ENCODE peak calls at places on chromosomes 3 and 15, in seven cellular contexts. J is fibroblast of pulmonary artery; I is endothelial cell; S is Calu3; C is Caco-2; G is CD8-positive, alpha-beta T cell; M is WTC11. Y is an unnamed sample.

GRCh38 chr3:148307443-148307843 is 390.3 kb upstream of the AGTR1 start:
- DNase-seq in J (no peak), I (no peak), S (no peak), C (no peak), G (no peak), M (no peak), Y (no peak)

GRCh38 chr3:149010966-149011365 is 19.6 kb downstream of the GYG1 start:
- DNase-seq in J (no peak), I (no peak), S (no peak), C (no peak), G (no peak), M (no peak), Y (no peak)

GRCh38 chr15:99213187-99213811 is 36.1 kb downstream of the TTC23 start:
- DNase-seq in J (peak), I (peak), S (peak), C (peak), G (peak), M (peak), Y (peak)

GRCh38 chr3:181721369-181721768 is 9.6 kb downstream of the SOX2 start:
- DNase-seq in J (no peak), I (no peak), S (no peak), C (no peak), G (no peak), M (no peak), Y (no peak)

GRCh38 chr15:53453253-53454105 is 306.0 kb downstream of the WDR72 start:
- DNase-seq in J (no peak), I (no peak), S (peak), C (peak), G (no peak), M (no peak), Y (no peak)

GRCh38 chr15:48645558-48646330 is at the start of gene FBN1:
- DNase-seq in J (peak), I (peak), S (peak), C (no peak), G (no peak), M (peak), Y (peak)

GRCh38 chr3:182913889-182914288 is 66.4 kb downstream of the DCUN1D1 start:
- DNase-seq in J (no peak), I (no peak), S (no peak), C (no peak), G (no peak), M (no peak), Y (no peak)

GRCh38 chr3:140176526-140176925 is 241.5 kb downstream of the CLSTN2 start:
- DNase-seq in J (peak), I (no peak), S (no peak), C (no peak), G (no peak), M (no peak), Y (no peak)

GRCh38 chr3:60636846-60637245 is 614.4 kb downstream of the FHIT start:
- DNase-seq in J (no peak), I (no peak), S (no peak), C (peak), G (no peak), M (no peak), Y (no peak)

GRCh38 chr3:102577390-102577789 is 142.6 kb downstream of the ZPLD1 start:
- DNase-seq in J (no peak), I (no peak), S (no peak), C (no peak), G (no peak), M (no peak), Y (no peak)

GRCh38 chr15:68378595-68378994 is 53.4 kb downstream of the ITGA11 start:
- DNase-seq in J (no peak), I (no peak), S (no peak), C (no peak), G (no peak), M (no peak), Y (no peak)

GRCh38 chr15:92807971-92808571 is 92.1 kb upstream of the CHD2 start:
- DNase-seq in J (peak), I (no peak), S (peak), C (no peak), G (no peak), M (no peak), Y (peak)

GRCh38 chr3:169966951-169967915 is 626 bp downstream of the SEC62 start:
- DNase-seq in J (peak), I (peak), S (peak), C (peak), G (peak), M (peak), Y (peak)

GRCh38 chr15:39172380-39173281 is 408.2 kb upstream of the THBS1 start:
- DNase-seq in J (peak), I (no peak), S (peak), C (peak), G (no peak), M (no peak), Y (no peak)

GRCh38 chr3:184227481-184227935 is 1.9 kb upstream of the VWA5B2 start:
- DNase-seq in J (peak), I (peak), S (peak), C (peak), G (no peak), M (peak), Y (peak)

GRCh38 chr3:47984089-47984759 is 32.0 kb downstream of the MAP4 start:
- DNase-seq in J (peak), I (no peak), S (no peak), C (no peak), G (no peak), M (no peak), Y (peak)

GRCh38 chr3:116056280-116056679 is 389.0 kb downstream of the LSAMP start:
- DNase-seq in J (no peak), I (no peak), S (no peak), C (no peak), G (no peak), M (no peak), Y (no peak)

GRCh38 chr3:149603126-149604074 is 54.4 kb downstream of the WWTR1 start:
- DNase-seq in J (peak), I (no peak), S (peak), C (no peak), G (no peak), M (no peak), Y (peak)

GRCh38 chr15:68699124-68699880 is 120.5 kb downstream of the CORO2B start:
- DNase-seq in J (no peak), I (no peak), S (no peak), C (no peak), G (no peak), M (no peak), Y (no peak)

GRCh38 chr3:76990606-76991005 is 49.3 kb upstream of the ROBO2 start:
- DNase-seq in J (no peak), I (no peak), S (no peak), C (no peak), G (no peak), M (no peak), Y (no peak)

GRCh38 chr3:60444898-60445297 is 806.4 kb downstream of the FHIT start:
- DNase-seq in J (no peak), I (no peak), S (no peak), C (no peak), G (no peak), M (no peak), Y (no peak)

GRCh38 chr3:50372349-50372748 is 13.0 kb upstream of the TMEM115 start:
- DNase-seq in J (no peak), I (no peak), S (no peak), C (no peak), G (no peak), M (no peak), Y (no peak)

GRCh38 chr3:123272547-123272946 is 70.8 kb downstream of the SEC22A start:
- DNase-seq in J (peak), I (no peak), S (no peak), C (no peak), G (no peak), M (no peak), Y (no peak)

GRCh38 chr3:105984837-105985236 is 116.0 kb upstream of the CBLB start:
- DNase-seq in J (no peak), I (no peak), S (no peak), C (no peak), G (no peak), M (no peak), Y (no peak)

GRCh38 chr3:73745429-73746247 is 120.9 kb upstream of the PDZRN3 start:
- DNase-seq in J (peak), I (no peak), S (no peak), C (no peak), G (no peak), M (no peak), Y (no peak)

GRCh38 chr3:51099794-51100542 is 285.1 kb upstream of the MANF start:
- DNase-seq in J (peak), I (peak), S (peak), C (peak), G (no peak), M (peak), Y (peak)

GRCh38 chr3:150691414-150692040 is 12.2 kb downstream of the ERICH6 start:
- DNase-seq in J (no peak), I (no peak), S (no peak), C (no peak), G (no peak), M (no peak), Y (no peak)

GRCh38 chr15:69121198-69121828 is 39.1 kb upstream of the GLCE start:
- DNase-seq in J (no peak), I (no peak), S (no peak), C (no peak), G (no peak), M (no peak), Y (no peak)

GRCh38 chr15:82168296-82168695 is 94.2 kb downstream of the EFL1 start:
- DNase-seq in J (no peak), I (no peak), S (no peak), C (no peak), G (no peak), M (no peak), Y (no peak)

GRCh38 chr3:24020036-24020691 is 75.1 kb downstream of the NR1D2 start:
- DNase-seq in J (no peak), I (no peak), S (no peak), C (no peak), G (no peak), M (no peak), Y (no peak)

GRCh38 chr3:99614768-99615167 is 23.6 kb upstream of the COL8A1 start:
- DNase-seq in J (no peak), I (no peak), S (no peak), C (no peak), G (no peak), M (no peak), Y (no peak)

GRCh38 chr3:99625237-99625622 is 13.2 kb upstream of the COL8A1 start:
- DNase-seq in J (no peak), I (no peak), S (no peak), C (no peak), G (no peak), M (no peak), Y (no peak)

GRCh38 chr3:99624536-99625236 is 13.7 kb upstream of the COL8A1 start:
- DNase-seq in J (no peak), I (no peak), S (no peak), C (no peak), G (no peak), M (no peak), Y (no peak)

GRCh38 chr3:99620976-99621375 is 17.4 kb upstream of the COL8A1 start:
- DNase-seq in J (no peak), I (no peak), S (no peak), C (no peak), G (no peak), M (no peak), Y (no peak)

GRCh38 chr3:99620077-99620476 is 18.3 kb upstream of the COL8A1 start:
- DNase-seq in J (no peak), I (no peak), S (no peak), C (no peak), G (no peak), M (no peak), Y (no peak)
- TF ChIP-seq CTCF in J (peak), I (no peak), S (no peak), C (no peak), G (no peak), M (no peak), Y (no peak)

GRCh38 chr3:49007771-49008528 is 759 bp downstream of the WDR6 start:
- DNase-seq in J (peak), I (peak), S (peak), C (peak), G (peak), M (peak), Y (peak)
- TF ChIP-seq CTCF in J (no peak), I (no peak), S (no peak), C (no peak), G (no peak), M (no peak), Y (no peak)

GRCh38 chr3:172980849-172981248 is 160.2 kb downstream of the SPATA16 start:
- DNase-seq in J (peak), I (no peak), S (no peak), C (no peak), G (no peak), M (no peak), Y (no peak)

GRCh38 chr3:172984938-172985337 is 156.1 kb downstream of the SPATA16 start:
- DNase-seq in J (no peak), I (no peak), S (no peak), C (no peak), G (no peak), M (no peak), Y (no peak)

GRCh38 chr3:172987268-172987667 is 153.8 kb downstream of the SPATA16 start:
- DNase-seq in J (peak), I (peak), S (peak), C (no peak), G (no peak), M (peak), Y (peak)

GRCh38 chr3:172981407-172981983 is 159.5 kb downstream of the SPATA16 start:
- DNase-seq in J (no peak), I (no peak), S (no peak), C (no peak), G (no peak), M (no peak), Y (no peak)

DNA sequence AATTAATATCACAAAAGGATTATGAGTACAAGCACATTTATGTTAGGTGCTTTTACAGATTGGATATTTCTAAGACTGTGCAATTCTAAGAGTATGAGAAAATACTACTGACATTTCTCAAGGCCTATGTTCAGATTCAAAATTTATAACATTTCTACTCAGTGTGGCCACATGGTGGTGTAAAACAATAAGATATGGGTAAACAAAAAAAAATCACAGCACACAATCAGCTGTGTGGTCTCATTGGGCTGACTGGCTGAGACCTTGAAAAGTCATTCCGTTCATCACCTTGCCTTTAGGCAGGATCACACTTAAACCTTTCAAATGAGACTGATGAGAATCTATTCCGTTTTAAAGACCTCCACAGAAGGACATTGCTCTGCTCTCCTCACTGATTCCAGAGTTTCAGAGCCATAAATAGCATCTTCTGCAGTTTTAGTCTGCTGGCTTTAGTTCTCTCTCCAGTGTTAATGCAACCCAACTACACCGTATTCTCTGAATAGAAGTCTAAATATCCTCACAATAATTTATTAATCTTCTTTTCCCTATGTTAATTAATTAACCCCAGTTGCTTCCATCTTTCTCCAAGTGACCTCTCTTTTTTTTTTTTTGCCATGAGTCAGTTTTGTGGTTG is 158.2 kb downstream of the SPATA16 start:
- DNase-seq in J (peak), I (no peak), S (no peak), C (no peak), G (no peak), M (no peak), Y (no peak)
- TF ChIP-seq CTCF in J (peak), I (peak), S (peak), C (peak), G (no peak), M (no peak), Y (peak)

GRCh38 chr3:101252897-101253296 is 67.5 kb downstream of the IMPG2 start:
- DNase-seq in J (no peak), I (no peak), S (no peak), C (no peak), G (no peak), M (no peak), Y (no peak)
- TF ChIP-seq CTCF in J (no peak), I (no peak), S (no peak), C (no peak), G (no peak), M (no peak), Y (no peak)

GRCh38 chr3:42226470-42227425 is 39.2 kb downstream of the CCK start:
- DNase-seq in J (no peak), I (no peak), S (no peak), C (no peak), G (no peak), M (no peak), Y (no peak)

GRCh38 chr3:42230860-42231259 is 35.1 kb downstream of the CCK start:
- DNase-seq in J (no peak), I (no peak), S (no peak), C (no peak), G (no peak), M (no peak), Y (no peak)

GRCh38 chr3:42229266-42229941 is 36.6 kb downstream of the CCK start:
- DNase-seq in J (no peak), I (no peak), S (no peak), C (no peak), G (no peak), M (no peak), Y (no peak)

GRCh38 chr3:42228796-42229195 is 37.2 kb downstream of the CCK start:
- DNase-seq in J (peak), I (no peak), S (no peak), C (no peak), G (no peak), M (no peak), Y (peak)

DNA sequence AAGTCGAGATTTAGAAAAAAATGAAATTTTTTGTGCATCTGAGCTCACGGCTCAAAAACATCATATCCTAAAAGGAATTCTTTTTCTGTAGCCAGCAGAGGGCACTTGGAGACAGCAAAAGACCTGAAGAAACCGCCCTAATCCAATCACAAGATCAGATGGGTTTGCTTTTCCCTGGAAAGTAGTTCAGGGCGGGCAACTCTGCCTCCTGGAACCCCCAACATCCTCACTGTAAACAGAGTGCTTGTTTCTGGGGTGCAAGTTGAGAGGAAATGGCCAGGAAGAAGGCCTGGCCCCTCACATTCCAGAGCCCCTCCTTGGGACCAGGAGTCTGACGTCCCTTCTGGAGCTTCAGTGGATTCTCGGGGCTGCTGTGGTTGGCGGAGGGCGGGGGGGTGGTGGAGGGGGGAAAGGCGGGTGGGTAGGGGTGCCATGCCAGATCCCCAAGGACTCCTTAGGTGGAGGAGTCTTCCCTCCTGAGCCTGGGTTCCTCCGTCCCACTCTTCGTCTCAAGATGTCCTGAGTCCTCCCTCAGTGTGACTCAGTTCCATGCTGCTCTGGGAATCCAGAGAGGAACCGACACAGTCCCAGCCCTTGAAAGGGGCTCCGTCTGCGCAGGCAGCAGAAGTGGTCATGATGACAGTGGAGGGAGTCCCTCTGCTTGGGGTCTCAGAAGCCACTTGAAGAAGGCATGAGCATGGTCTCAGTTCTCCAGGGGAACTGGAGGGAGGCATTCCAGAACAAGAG is 35.9 kb downstream of the CCK start:
- DNase-seq in J (peak), I (peak), S (peak), C (no peak), G (no peak), M (no peak), Y (peak)
- TF ChIP-seq CTCF in J (peak), I (peak), S (no peak), C (peak), G (no peak), M (peak), Y (peak)

GRCh38 chr15:60551147-60551780 is 72.3 kb upstream of the ICE2 start:
- DNase-seq in J (no peak), I (no peak), S (no peak), C (no peak), G (no peak), M (no peak), Y (no peak)

GRCh38 chr15:60552224-60552623 is 73.3 kb upstream of the ICE2 start:
- DNase-seq in J (no peak), I (no peak), S (peak), C (peak), G (no peak), M (no peak), Y (no peak)

GRCh38 chr15:60553163-60553562 is 74.2 kb upstream of the ICE2 start:
- DNase-seq in J (no peak), I (no peak), S (no peak), C (no peak), G (no peak), M (no peak), Y (no peak)

GRCh38 chr15:60554494-60554893 is 75.6 kb upstream of the ICE2 start:
- DNase-seq in J (no peak), I (no peak), S (no peak), C (no peak), G (no peak), M (no peak), Y (no peak)

DNA sequence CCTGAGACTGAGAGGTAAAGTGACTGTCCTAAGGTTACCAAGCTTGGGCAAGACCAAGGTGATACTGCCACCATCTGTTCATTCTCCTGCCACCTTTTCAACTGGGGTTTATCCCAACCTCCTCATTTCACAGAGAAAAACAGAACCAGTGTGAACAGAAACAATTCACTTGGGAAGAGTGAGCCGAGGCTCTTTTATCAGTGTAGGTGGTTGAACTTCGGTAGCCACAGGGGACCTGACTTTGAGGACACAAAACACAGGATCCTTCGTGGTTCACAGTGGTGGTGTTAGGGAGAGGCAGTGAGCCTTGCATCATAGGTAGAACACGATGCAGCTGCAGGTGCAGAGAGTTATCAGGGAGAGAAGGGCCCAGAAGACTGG is 72.8 kb upstream of the ICE2 start:
- DNase-seq in J (no peak), I (no peak), S (peak), C (peak), G (no peak), M (no peak), Y (peak)
- TF ChIP-seq CTCF in J (no peak), I (no peak), S (peak), C (no peak), G (no peak), M (no peak), Y (peak)

GRCh38 chr3:104606812-104607211 is 759.9 kb upstream of the ALCAM start:
- DNase-seq in J (no peak), I (no peak), S (no peak), C (no peak), G (no peak), M (no peak), Y (no peak)

GRCh38 chr3:104598848-104599501 is 767.7 kb upstream of the ALCAM start:
- DNase-seq in J (no peak), I (no peak), S (no peak), C (no peak), G (no peak), M (no peak), Y (no peak)

GRCh38 chr3:104604326-104605010 is 762.2 kb upstream of the ALCAM start:
- DNase-seq in J (peak), I (no peak), S (no peak), C (no peak), G (no peak), M (no peak), Y (no peak)
- TF ChIP-seq CTCF in J (peak), I (no peak), S (no peak), C (no peak), G (no peak), M (no peak), Y (no peak)

GRCh38 chr3:136818851-136819783 is at the start of gene SLC35G2:
- DNase-seq in J (peak), I (peak), S (peak), C (no peak), G (no peak), M (peak), Y (peak)
- TF ChIP-seq CTCF in J (no peak), I (no peak), S (no peak), C (no peak), G (no peak), M (no peak), Y (no peak)